ENCODE peak calls at places on chromosomes 6 and 20, in nine cellular contexts. F is Caco-2, T is fibroblast of lung, X is heart right ventricle, K is tibial nerve, Z is IMR-90, W is MM.1S, B is right lobe of liver, Q is heart left ventricle. I is an unnamed sample.

GRCh38 chr6:79570802-79571367 is 33.7 kb upstream of the LCA5 start:
- DNase-seq in K (no peak), Q (no peak), F (peak; percentile 17), B (no peak), W (peak; percentile 60), X (no peak), T (no peak), Z (peak; percentile 48), I (peak; percentile 33)

GRCh38 chr6:139539852-139540251 is 165.4 kb upstream of the CITED2 start:
- DNase-seq in W (no peak), Z (peak; percentile 98), K (no peak), T (peak; percentile 98), Q (peak; percentile 31), X (peak; percentile 28), F (peak; percentile 82), B (no peak), I (no peak)

GRCh38 chr20:56359212-56360132 is 698 bp downstream of the FAM210B start:
- DNase-seq in Q (peak; percentile 49), W (peak; percentile 21), Z (peak; percentile 73), K (peak; percentile 44), B (peak; percentile 59), T (peak; percentile 81), F (peak; percentile 65), X (peak; percentile 39), I (no peak)

GRCh38 chr6:150723857-150724256 is 124.2 kb downstream of the PLEKHG1 start:
- DNase-seq in W (no peak), B (no peak), Q (no peak), K (no peak), T (peak; percentile 34), Z (no peak), F (no peak), X (no peak), I (peak; percentile 8)

GRCh38 chr6:26311012-26311384 is 54.0 kb upstream of the BTN3A2 start:
- DNase-seq in W (peak; percentile 21), X (no peak), Q (no peak), F (peak; percentile 44), Z (peak; percentile 59), B (no peak), K (no peak), T (peak; percentile 66), I (no peak)

GRCh38 chr20:434221-434620 is 26.1 kb downstream of the RBCK1 start:
- DNase-seq in F (no peak), W (no peak), B (no peak), K (no peak), Q (no peak), T (no peak), X (no peak), Z (no peak), I (no peak)

GRCh38 chr6:82861121-82861520 is 204.5 kb downstream of the UBE3D start:
- DNase-seq in W (no peak), K (no peak), B (no peak), Q (no peak), X (no peak), F (no peak), Z (no peak), T (peak; percentile 46), I (no peak)

GRCh38 chr6:90631046-90631445 is 44.2 kb upstream of the MAP3K7 start:
- DNase-seq in Q (no peak), X (no peak), Z (no peak), B (no peak), F (no peak), K (no peak), W (no peak), T (no peak), I (no peak)

GRCh38 chr6:18504232-18504596 is 117.1 kb downstream of the RNF144B start:
- DNase-seq in Z (no peak), T (no peak), B (no peak), F (no peak), K (no peak), X (no peak), Q (no peak), W (no peak), I (no peak)
- H3K4me3 ChIP-seq in Z (no peak overlapping the region), T (no peak overlapping the region), B (no peak overlapping the region), F (no peak overlapping the region), K (no peak overlapping the region), X (no peak overlapping the region), Q (no peak overlapping the region), W (no peak overlapping the region), I (no peak overlapping the region)

GRCh38 chr6:7312616-7313504 is at the start of gene SSR1:
- DNase-seq in W (peak; percentile 97), K (peak; percentile 93), B (peak; percentile 98), Q (peak; percentile 98), X (peak; percentile 97), Z (peak; percentile 95), T (peak; percentile 96), F (peak; percentile 97), I (peak; percentile 91)

GRCh38 chr6:7311920-7312615 is 931 bp downstream of the SSR1 start:
- DNase-seq in W (peak; percentile 44), K (no peak), X (no peak), B (no peak), F (no peak), Z (peak; percentile 35), Q (no peak), T (peak; percentile 57), I (no peak)

GRCh38 chr6:7315684-7316366 is 2.8 kb upstream of the SSR1 start:
- DNase-seq in W (no peak), T (no peak), K (no peak), Z (no peak), B (no peak), F (no peak), X (no peak), Q (no peak), I (no peak)

GRCh38 chr6:7314414-7314813 is 1.4 kb upstream of the SSR1 start:
- DNase-seq in T (no peak), Z (no peak), X (no peak), F (no peak), B (no peak), Q (no peak), W (no peak), K (no peak), I (no peak)

GRCh38 chr6:7313505-7314165 is 636 bp upstream of the SSR1 start:
- DNase-seq in F (no peak), K (no peak), T (peak; percentile 4), B (no peak), W (no peak), Z (no peak), X (no peak), Q (no peak), I (no peak)
- H3K4me3 ChIP-seq in F (peak overlapping the region; percentile 95), K (peak overlapping the region; percentile 93), T (peak overlapping the region; percentile 36), B (peak overlapping the region; percentile 100), W (peak overlapping the region; percentile 97), Z (peak overlapping the region; percentile 47), X (peak overlapping the region; percentile 99), Q (peak overlapping the region; percentile 90), I (peak overlapping the region; percentile 94)

GRCh38 chr6:154480144-154480639 is 30.3 kb downstream of the CNKSR3 start:
- DNase-seq in K (no peak), F (no peak), B (no peak), X (no peak), W (no peak), T (no peak), Z (no peak), Q (no peak), I (no peak)

GRCh38 chr6:154478021-154478651 is 32.3 kb downstream of the CNKSR3 start:
- DNase-seq in T (peak; percentile 27), W (no peak), Q (no peak), K (no peak), Z (peak; percentile 23), F (no peak), X (peak; percentile 19), B (peak; percentile 60), I (no peak)

GRCh38 chr6:154481541-154482013 is 28.9 kb downstream of the CNKSR3 start:
- DNase-seq in B (no peak), K (no peak), X (no peak), T (no peak), Z (no peak), F (no peak), W (no peak), Q (no peak), I (no peak)

GRCh38 chr6:154478691-154479090 is 31.8 kb downstream of the CNKSR3 start:
- DNase-seq in Z (no peak), F (no peak), Q (no peak), K (no peak), W (no peak), B (no peak), X (no peak), T (peak; percentile 35), I (no peak)

GRCh38 chr6:154479388-154480143 is 30.9 kb downstream of the CNKSR3 start:
- DNase-seq in K (no peak), W (no peak), X (no peak), Z (peak; percentile 67), T (peak; percentile 77), B (no peak), Q (no peak), F (no peak), I (no peak)
- H3K4me3 ChIP-seq in K (no peak overlapping the region), W (no peak overlapping the region), X (no peak overlapping the region), Z (peak overlapping the region; percentile 35), T (peak overlapping the region; percentile 30), B (no peak overlapping the region), Q (no peak overlapping the region), F (no peak overlapping the region), I (no peak overlapping the region)

GRCh38 chr6:165665384-165665672 is 2.3 kb upstream of the PDE10A start:
- DNase-seq in Q (no peak), K (no peak), T (no peak), Z (no peak), W (no peak), F (no peak), X (no peak), B (no peak), I (no peak)

GRCh38 chr6:165664553-165665383 is 1.7 kb upstream of the PDE10A start:
- DNase-seq in Z (no peak), Q (no peak), X (no peak), K (no peak), B (no peak), T (no peak), W (no peak), F (no peak), I (no peak)

GRCh38 chr6:165662671-165663282 is at the start of gene PDE10A:
- DNase-seq in B (no peak), Z (peak; percentile 55), K (peak; percentile 30), W (no peak), Q (peak; percentile 84), X (peak; percentile 76), F (peak; percentile 58), T (peak; percentile 19), I (no peak)

GRCh38 chr6:165663283-165663735 is 268 bp upstream of the PDE10A start:
- DNase-seq in F (peak; percentile 32), W (no peak), B (no peak), T (peak; percentile 25), K (peak; percentile 28), X (peak; percentile 66), Q (peak; percentile 71), Z (peak; percentile 61), I (no peak)

DNA sequence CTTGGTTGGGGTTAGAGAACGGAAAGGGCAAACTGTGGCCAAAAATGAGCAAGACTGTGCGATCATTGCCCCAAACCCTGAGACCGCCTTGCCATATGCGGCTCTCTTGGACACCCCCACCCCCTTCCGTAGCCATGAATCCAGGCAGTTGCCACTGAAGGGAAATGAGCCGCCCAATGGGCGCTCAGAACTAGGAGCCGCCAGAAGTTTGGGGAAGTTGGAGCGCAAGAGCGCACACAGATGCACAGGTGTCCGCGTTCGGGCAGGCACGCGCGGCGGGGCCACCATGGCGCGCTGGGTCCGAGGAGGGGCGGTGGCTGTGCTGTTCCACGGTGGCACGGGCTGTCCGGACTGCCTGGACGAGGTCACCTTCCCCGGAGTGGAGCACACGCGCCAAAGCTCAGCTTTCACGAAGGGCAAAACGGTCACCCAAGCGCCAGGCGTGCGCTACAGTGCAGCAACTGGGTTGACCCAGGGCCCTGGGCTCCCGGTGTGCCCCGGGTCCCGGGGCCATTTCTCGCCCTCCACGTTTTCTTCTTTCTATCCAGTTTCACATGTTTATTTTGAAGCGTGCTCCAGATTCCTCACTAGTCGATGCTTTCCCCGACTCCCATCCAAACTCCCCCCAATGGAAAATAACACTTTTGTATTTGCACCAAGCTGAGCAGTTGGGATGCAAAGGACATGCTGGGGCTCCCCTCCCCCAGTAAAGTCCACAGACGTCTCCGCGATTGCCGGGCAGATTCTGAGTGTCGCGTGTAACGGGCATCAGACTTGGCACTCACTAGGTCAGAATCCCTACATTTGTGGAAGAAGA is 903 bp upstream of the PDE10A start:
- DNase-seq in T (peak; percentile 19), Z (no peak), B (no peak), W (no peak), K (no peak), F (peak; percentile 20), X (peak; percentile 47), Q (peak; percentile 50), I (no peak)
- H3K4me3 ChIP-seq in T (no peak overlapping the region), Z (peak overlapping the region; percentile 75), B (no peak overlapping the region), W (no peak overlapping the region), K (peak overlapping the region; percentile 44), F (peak overlapping the region; percentile 47), X (peak overlapping the region; percentile 91), Q (peak overlapping the region; percentile 75), I (no peak overlapping the region)